ENCODE peak calls at places on chromosomes 5 and 9, in six cellular contexts. One of them, this sample, is unnamed.

GRCh38 chr5:166699616-166700015 is 1591.8 kb upstream of the WWC1 start:
- DNase-seq in T-cell: no peak
- DNase-seq in AG08395: no peak
- DNase-seq in posterior vena cava: no peak
- DNase-seq in heart left ventricle: no peak
- DNase-seq in left colon: no peak
- DNase-seq in this sample: no peak

GRCh38 chr9:93905473-93906133 is 49.6 kb downstream of the BARX1 start:
- DNase-seq in T-cell: no peak
- DNase-seq in AG08395: no peak
- DNase-seq in posterior vena cava: peak
- DNase-seq in heart left ventricle: no peak
- DNase-seq in left colon: no peak
- DNase-seq in this sample: no peak

GRCh38 chr5:71932131-71932635 is 175.1 kb upstream of the MAP1B start:
- DNase-seq in T-cell: no peak
- DNase-seq in AG08395: no peak
- DNase-seq in posterior vena cava: no peak
- DNase-seq in heart left ventricle: no peak
- DNase-seq in left colon: peak
- DNase-seq in this sample: peak

GRCh38 chr9:129406278-129407225 is 214.3 kb downstream of the C9orf50 start:
- DNase-seq in T-cell: no peak
- DNase-seq in AG08395: no peak
- DNase-seq in posterior vena cava: no peak
- DNase-seq in heart left ventricle: peak
- DNase-seq in left colon: peak
- DNase-seq in this sample: no peak

GRCh38 chr9:118222375-118222774 is 518.2 kb downstream of the TLR4 start:
- DNase-seq in T-cell: no peak
- DNase-seq in AG08395: no peak
- DNase-seq in posterior vena cava: no peak
- DNase-seq in heart left ventricle: no peak
- DNase-seq in left colon: no peak
- DNase-seq in this sample: peak

GRCh38 chr5:119515192-119515591 is 62.9 kb downstream of the HSD17B4 start:
- DNase-seq in T-cell: no peak
- DNase-seq in AG08395: peak
- DNase-seq in posterior vena cava: no peak
- DNase-seq in heart left ventricle: no peak
- DNase-seq in left colon: no peak
- DNase-seq in this sample: no peak

GRCh38 chr5:126868961-126869451 is 92.1 kb downstream of the LMNB1 start:
- DNase-seq in T-cell: no peak
- DNase-seq in AG08395: peak
- DNase-seq in posterior vena cava: no peak
- DNase-seq in heart left ventricle: no peak
- DNase-seq in left colon: no peak
- DNase-seq in this sample: no peak

GRCh38 chr9:29750062-29750461 is 2176.8 kb upstream of the C9orf72 start:
- DNase-seq in T-cell: no peak
- DNase-seq in AG08395: no peak
- DNase-seq in posterior vena cava: no peak
- DNase-seq in heart left ventricle: no peak
- DNase-seq in left colon: no peak
- DNase-seq in this sample: peak

GRCh38 chr5:80269991-80270438 is 14.2 kb upstream of the SERINC5 start:
- DNase-seq in T-cell: peak
- DNase-seq in AG08395: no peak
- DNase-seq in posterior vena cava: no peak
- DNase-seq in heart left ventricle: no peak
- DNase-seq in left colon: no peak
- DNase-seq in this sample: no peak

GRCh38 chr5:113067635-113068344 is 91.2 kb downstream of the DCP2 start:
- DNase-seq in T-cell: no peak
- DNase-seq in AG08395: no peak
- DNase-seq in posterior vena cava: peak
- DNase-seq in heart left ventricle: no peak
- DNase-seq in left colon: no peak
- DNase-seq in this sample: no peak

GRCh38 chr9:71121275-71122168 is at the start of gene TRPM3:
- DNase-seq in T-cell: no peak
- DNase-seq in AG08395: no peak
- DNase-seq in posterior vena cava: peak
- DNase-seq in heart left ventricle: no peak
- DNase-seq in left colon: no peak
- DNase-seq in this sample: no peak

GRCh38 chr9:5628530-5629311 is at the start of gene RIC1:
- DNase-seq in T-cell: peak
- DNase-seq in AG08395: peak
- DNase-seq in posterior vena cava: peak
- DNase-seq in heart left ventricle: peak
- DNase-seq in left colon: peak
- DNase-seq in this sample: peak

GRCh38 chr5:52728201-52728600 is 59.5 kb upstream of the ITGA1 start:
- DNase-seq in T-cell: no peak
- DNase-seq in AG08395: no peak
- DNase-seq in posterior vena cava: no peak
- DNase-seq in heart left ventricle: no peak
- DNase-seq in left colon: no peak
- DNase-seq in this sample: no peak

GRCh38 chr5:66144799-66145390 is 795 bp downstream of the SREK1 start:
- DNase-seq in T-cell: no peak
- DNase-seq in AG08395: peak
- DNase-seq in posterior vena cava: no peak
- DNase-seq in heart left ventricle: no peak
- DNase-seq in left colon: no peak
- DNase-seq in this sample: no peak

GRCh38 chr5:76972670-76973069 is 19.8 kb downstream of the CRHBP start:
- DNase-seq in T-cell: no peak
- DNase-seq in AG08395: no peak
- DNase-seq in posterior vena cava: no peak
- DNase-seq in heart left ventricle: no peak
- DNase-seq in left colon: no peak
- DNase-seq in this sample: no peak

GRCh38 chr9:73093740-73094379 is 57.8 kb upstream of the ANXA1 start:
- DNase-seq in T-cell: no peak
- DNase-seq in AG08395: peak
- DNase-seq in posterior vena cava: no peak
- DNase-seq in heart left ventricle: no peak
- DNase-seq in left colon: no peak
- DNase-seq in this sample: no peak

GRCh38 chr5:891837-892389 is 688 bp downstream of the BRD9 start:
- DNase-seq in T-cell: no peak
- DNase-seq in AG08395: peak
- DNase-seq in posterior vena cava: peak
- DNase-seq in heart left ventricle: no peak
- DNase-seq in left colon: no peak
- DNase-seq in this sample: peak

GRCh38 chr5:64526709-64527439 is 21.1 kb downstream of the RGS7BP start:
- DNase-seq in T-cell: no peak
- DNase-seq in AG08395: no peak
- DNase-seq in posterior vena cava: no peak
- DNase-seq in heart left ventricle: no peak
- DNase-seq in left colon: no peak
- DNase-seq in this sample: no peak

GRCh38 chr9:9352877-9353481 is 1259.8 kb downstream of the PTPRD start:
- DNase-seq in T-cell: no peak
- DNase-seq in AG08395: no peak
- DNase-seq in posterior vena cava: no peak
- DNase-seq in heart left ventricle: no peak
- DNase-seq in left colon: no peak
- DNase-seq in this sample: no peak

GRCh38 chr5:72145351-72145750 is 38.1 kb downstream of the MAP1B start:
- DNase-seq in T-cell: no peak
- DNase-seq in AG08395: no peak
- DNase-seq in posterior vena cava: no peak
- DNase-seq in heart left ventricle: no peak
- DNase-seq in left colon: no peak
- DNase-seq in this sample: no peak

GRCh38 chr9:33307067-33307466 is 16.8 kb downstream of the NFX1 start:
- DNase-seq in T-cell: no peak
- DNase-seq in AG08395: no peak
- DNase-seq in posterior vena cava: no peak
- DNase-seq in heart left ventricle: no peak
- DNase-seq in left colon: no peak
- DNase-seq in this sample: no peak

GRCh38 chr5:20536339-20536738 is 548.3 kb upstream of the CDH18 start:
- DNase-seq in T-cell: no peak
- DNase-seq in AG08395: no peak
- DNase-seq in posterior vena cava: no peak
- DNase-seq in heart left ventricle: no peak
- DNase-seq in left colon: no peak
- DNase-seq in this sample: no peak

GRCh38 chr9:109843651-109844050 is 63.7 kb downstream of the PALM2AKAP2 start:
- DNase-seq in T-cell: no peak
- DNase-seq in AG08395: peak
- DNase-seq in posterior vena cava: no peak
- DNase-seq in heart left ventricle: peak
- DNase-seq in left colon: no peak
- DNase-seq in this sample: no peak

GRCh38 chr5:102388235-102388634 is 92.2 kb upstream of the SLCO4C1 start:
- DNase-seq in T-cell: no peak
- DNase-seq in AG08395: no peak
- DNase-seq in posterior vena cava: no peak
- DNase-seq in heart left ventricle: no peak
- DNase-seq in left colon: no peak
- DNase-seq in this sample: no peak

GRCh38 chr9:89370593-89370992 is 52.3 kb downstream of the SECISBP2 start:
- DNase-seq in T-cell: no peak
- DNase-seq in AG08395: no peak
- DNase-seq in posterior vena cava: no peak
- DNase-seq in heart left ventricle: no peak
- DNase-seq in left colon: no peak
- DNase-seq in this sample: no peak

GRCh38 chr9:12776775-12777055 is 1.9 kb downstream of the LURAP1L start:
- DNase-seq in T-cell: no peak
- DNase-seq in AG08395: peak
- DNase-seq in posterior vena cava: no peak
- DNase-seq in heart left ventricle: no peak
- DNase-seq in left colon: no peak
- DNase-seq in this sample: no peak

This sample was measured in H54.